ENCODE peak calls at places on chromosomes 3 and 15, in six cellular contexts. R is stimulated activated CD8-positive, alpha-beta memory T cell treated with anti-CD3 and anti-CD28 coated beads, Interleukin-4, amount 100 ng/mL, for 1 hour; X is kidney; T is iris pigment epithelial cell; Y is activated CD4-positive, alpha-beta memory T cell treated with anti-CD3 and anti-CD28 coated beads, Interleukin-2, amount 10 ng/mL, durations not matched to agents 7 days and 5 days; V is NCI-H1417. A is an unnamed sample.

GRCh38 chr3:50630394-50630793 is 13.4 kb downstream of the MAPKAPK3 start:
- DNase-seq in R (no peak), X (no peak), T (no peak), Y (no peak), V (no peak), A (no peak)

GRCh38 chr15:99324082-99324620 is 72.9 kb downstream of the LRRC28 start:
- DNase-seq in R (no peak), X (no peak), T (peak), Y (no peak), V (no peak), A (no peak)

GRCh38 chr3:128550113-128550440 is 57.1 kb upstream of the GATA2 start:
- DNase-seq in R (no peak), X (no peak), T (no peak), Y (no peak), V (no peak), A (no peak)

GRCh38 chr3:4419920-4420319 is 47.1 kb downstream of the SUMF1 start:
- DNase-seq in R (no peak), X (no peak), T (no peak), Y (no peak), V (no peak), A (no peak)

GRCh38 chr3:129211772-129212171 is 28.1 kb upstream of the CNBP start:
- DNase-seq in R (no peak), X (peak), T (peak), Y (no peak), V (peak), A (peak)

GRCh38 chr3:8713901-8714759 is 19.5 kb upstream of the CAV3 start:
- DNase-seq in R (no peak), X (no peak), T (peak), Y (no peak), V (no peak), A (no peak)

GRCh38 chr15:71440479-71441071 is 325.3 kb downstream of the THSD4 start:
- DNase-seq in R (no peak), X (no peak), T (peak), Y (no peak), V (peak), A (peak)

GRCh38 chr15:26503998-26504397 is 268.9 kb downstream of the GABRB3 start:
- DNase-seq in R (no peak), X (no peak), T (no peak), Y (no peak), V (no peak), A (no peak)

GRCh38 chr3:99852851-99853250 is 35.2 kb downstream of the CMSS1 start:
- DNase-seq in R (no peak), X (no peak), T (no peak), Y (no peak), V (no peak), A (no peak)

GRCh38 chr3:102132370-102132769 is 283.1 kb downstream of the NFKBIZ start:
- DNase-seq in R (no peak), X (no peak), T (peak), Y (no peak), V (no peak), A (no peak)

GRCh38 chr3:184011937-184012889 is 5.5 kb downstream of the ABCC5 start:
- DNase-seq in R (no peak), X (no peak), T (no peak), Y (no peak), V (no peak), A (no peak)

GRCh38 chr15:32861741-32862140 is 143.9 kb downstream of the GREM1 start:
- DNase-seq in R (no peak), X (peak), T (peak), Y (no peak), V (no peak), A (no peak)

GRCh38 chr15:37773111-37773860 is 161.2 kb upstream of the TMCO5A start:
- DNase-seq in R (no peak), X (no peak), T (peak), Y (no peak), V (no peak), A (no peak)

GRCh38 chr3:100650651-100651611 is 41.5 kb downstream of the ADGRG7 start:
- DNase-seq in R (no peak), X (no peak), T (peak), Y (peak), V (peak), A (no peak)

GRCh38 chr3:72015463-72015862 is 230.5 kb upstream of the PROK2 start:
- DNase-seq in R (no peak), X (no peak), T (no peak), Y (no peak), V (no peak), A (no peak)

GRCh38 chr3:187281191-187281714 is 10.3 kb downstream of the MASP1 start:
- DNase-seq in R (no peak), X (no peak), T (peak), Y (no peak), V (no peak), A (no peak)

GRCh38 chr3:23874359-23875120 is 42.2 kb downstream of the NKIRAS1 start:
- DNase-seq in R (no peak), X (no peak), T (peak), Y (no peak), V (no peak), A (no peak)

GRCh38 chr3:11954312-11954934 is 49.8 kb upstream of the SYN2 start:
- DNase-seq in R (no peak), X (no peak), T (no peak), Y (no peak), V (peak), A (peak)

GRCh38 chr3:48408823-48409281 is 21.0 kb downstream of the PLXNB1 start:
- DNase-seq in R (no peak), X (no peak), T (no peak), Y (no peak), V (no peak), A (no peak)

GRCh38 chr3:85342915-85343314 is 384.1 kb downstream of the CADM2 start:
- DNase-seq in R (no peak), X (no peak), T (peak), Y (no peak), V (peak), A (peak)

GRCh38 chr3:53046171-53047170 is 598 bp upstream of the SFMBT1 start:
- DNase-seq in R (peak), X (peak), T (peak), Y (peak), V (peak), A (peak)

GRCh38 chr3:148221303-148221702 is 476.4 kb upstream of the AGTR1 start:
- DNase-seq in R (no peak), X (no peak), T (no peak), Y (no peak), V (no peak), A (no peak)

GRCh38 chr3:13308406-13308805 is 111.7 kb downstream of the NUP210 start:
- DNase-seq in R (no peak), X (peak), T (peak), Y (peak), V (peak), A (no peak)

GRCh38 chr15:98964461-98965454 is 42.8 kb downstream of the PGPEP1L start:
- DNase-seq in R (no peak), X (no peak), T (no peak), Y (no peak), V (no peak), A (no peak)

GRCh38 chr3:97713634-97714033 is 50.9 kb upstream of the ARL6 start:
- DNase-seq in R (no peak), X (no peak), T (no peak), Y (no peak), V (no peak), A (no peak)

GRCh38 chr3:160224256-160224655 is 966 bp upstream of the C3orf80 start:
- DNase-seq in R (no peak), X (no peak), T (no peak), Y (no peak), V (no peak), A (no peak)